ENCODE peak calls at places on chromosomes 7 and 10, in seven cellular contexts. One of them, this sample, is unnamed. For H3K4me1, the result is how much of the 10 kb centered on the place peaks cover.

GRCh38 chr10:110494532-110494931 is 3.2 kb upstream of the DUSP5 start:
- DNase-seq in HCT116: no peak
- DNase-seq in fibroblast of lung: no peak
- DNase-seq in heart left ventricle: no peak
- DNase-seq in upper lobe of right lung: no peak
- DNase-seq in CD8-positive, alpha-beta T cell: no peak
- DNase-seq in A549: no peak
- DNase-seq in this sample: no peak

GRCh38 chr10:73876971-73877370 is 2.6 kb upstream of the CAMK2G start:
- DNase-seq in HCT116: no peak
- DNase-seq in upper lobe of right lung: no peak
- DNase-seq in fibroblast of lung: no peak
- DNase-seq in A549: no peak
- DNase-seq in CD8-positive, alpha-beta T cell: no peak
- DNase-seq in heart left ventricle: no peak
- DNase-seq in this sample: no peak

GRCh38 chr10:60182691-60183090 is 207.0 kb downstream of the ANK3 start:
- DNase-seq in CD8-positive, alpha-beta T cell: no peak
- DNase-seq in HCT116: no peak
- DNase-seq in fibroblast of lung: peak
- DNase-seq in heart left ventricle: no peak
- DNase-seq in upper lobe of right lung: no peak
- DNase-seq in A549: no peak
- DNase-seq in this sample: no peak

GRCh38 chr10:7245505-7245904 is 165.3 kb downstream of the SFMBT2 start:
- DNase-seq in CD8-positive, alpha-beta T cell: no peak
- DNase-seq in heart left ventricle: no peak
- DNase-seq in upper lobe of right lung: no peak
- DNase-seq in fibroblast of lung: no peak
- DNase-seq in HCT116: no peak
- DNase-seq in A549: no peak
- DNase-seq in this sample: no peak

GRCh38 chr7:133703547-133703946 is 423.6 kb upstream of the LRGUK start:
- DNase-seq in CD8-positive, alpha-beta T cell: no peak
- DNase-seq in A549: no peak
- DNase-seq in HCT116: no peak
- DNase-seq in fibroblast of lung: peak
- DNase-seq in upper lobe of right lung: no peak
- DNase-seq in heart left ventricle: no peak
- DNase-seq in this sample: no peak

GRCh38 chr7:20305726-20306125 is 25.0 kb upstream of the ITGB8 start:
- DNase-seq in A549: no peak
- DNase-seq in fibroblast of lung: no peak
- DNase-seq in upper lobe of right lung: no peak
- DNase-seq in HCT116: no peak
- DNase-seq in CD8-positive, alpha-beta T cell: no peak
- DNase-seq in heart left ventricle: no peak
- DNase-seq in this sample: no peak

GRCh38 chr10:100364735-100365391 is 17.8 kb downstream of the SCD start:
- DNase-seq in fibroblast of lung: peak
- DNase-seq in HCT116: peak
- DNase-seq in CD8-positive, alpha-beta T cell: no peak
- DNase-seq in heart left ventricle: peak
- DNase-seq in upper lobe of right lung: peak
- DNase-seq in A549: peak
- DNase-seq in this sample: no peak

GRCh38 chr7:53993205-53993604 is 549.0 kb upstream of the VSTM2A start:
- DNase-seq in heart left ventricle: no peak
- DNase-seq in HCT116: no peak
- DNase-seq in fibroblast of lung: no peak
- DNase-seq in CD8-positive, alpha-beta T cell: no peak
- DNase-seq in A549: no peak
- DNase-seq in upper lobe of right lung: no peak
- DNase-seq in this sample: no peak

GRCh38 chr10:59434463-59435326 is 72.3 kb upstream of the FAM13C start:
- DNase-seq in heart left ventricle: no peak
- DNase-seq in A549: no peak
- DNase-seq in HCT116: no peak
- DNase-seq in CD8-positive, alpha-beta T cell: no peak
- DNase-seq in upper lobe of right lung: no peak
- DNase-seq in fibroblast of lung: peak
- DNase-seq in this sample: no peak

GRCh38 chr7:55160539-55160938 is 141.7 kb downstream of the EGFR start:
- DNase-seq in upper lobe of right lung: no peak
- DNase-seq in A549: no peak
- DNase-seq in fibroblast of lung: peak
- DNase-seq in HCT116: no peak
- DNase-seq in heart left ventricle: no peak
- DNase-seq in CD8-positive, alpha-beta T cell: no peak
- DNase-seq in this sample: no peak

GRCh38 chr7:81161459-81162075 is 242.7 kb upstream of the SEMA3C start:
- DNase-seq in upper lobe of right lung: no peak
- DNase-seq in heart left ventricle: peak
- DNase-seq in HCT116: peak
- DNase-seq in CD8-positive, alpha-beta T cell: no peak
- DNase-seq in fibroblast of lung: peak
- DNase-seq in A549: peak
- DNase-seq in this sample: no peak

GRCh38 chr7:158343526-158343925 is 244.1 kb downstream of the PTPRN2 start:
- DNase-seq in A549: no peak
- DNase-seq in fibroblast of lung: no peak
- DNase-seq in heart left ventricle: no peak
- DNase-seq in HCT116: no peak
- DNase-seq in upper lobe of right lung: no peak
- DNase-seq in CD8-positive, alpha-beta T cell: no peak
- DNase-seq in this sample: no peak

GRCh38 chr10:128500642-128501041 is 374.4 kb upstream of the MKI67 start:
- DNase-seq in fibroblast of lung: no peak
- DNase-seq in CD8-positive, alpha-beta T cell: no peak
- DNase-seq in heart left ventricle: no peak
- DNase-seq in HCT116: no peak
- DNase-seq in A549: no peak
- DNase-seq in upper lobe of right lung: no peak
- DNase-seq in this sample: no peak

GRCh38 chr7:39700165-39700564 is 76.8 kb downstream of the RALA start:
- DNase-seq in CD8-positive, alpha-beta T cell: no peak
- DNase-seq in fibroblast of lung: no peak
- DNase-seq in HCT116: no peak
- DNase-seq in heart left ventricle: no peak
- DNase-seq in upper lobe of right lung: no peak
- DNase-seq in A549: no peak
- DNase-seq in this sample: no peak

GRCh38 chr10:11243425-11244222 is 226.0 kb downstream of the CELF2 start:
- DNase-seq in heart left ventricle: no peak
- DNase-seq in fibroblast of lung: peak
- DNase-seq in upper lobe of right lung: no peak
- DNase-seq in HCT116: no peak
- DNase-seq in CD8-positive, alpha-beta T cell: no peak
- DNase-seq in A549: no peak
- DNase-seq in this sample: no peak

GRCh38 chr7:44103941-44104879 is at the start of gene AEBP1:
- DNase-seq in heart left ventricle: peak
- DNase-seq in upper lobe of right lung: peak
- DNase-seq in A549: no peak
- DNase-seq in HCT116: no peak
- DNase-seq in fibroblast of lung: no peak
- DNase-seq in CD8-positive, alpha-beta T cell: peak
- DNase-seq in this sample: no peak

GRCh38 chr7:7183061-7183832 is 903 bp downstream of the C1GALT1 start:
- DNase-seq in heart left ventricle: peak
- DNase-seq in HCT116: no peak
- DNase-seq in upper lobe of right lung: peak
- DNase-seq in A549: peak
- DNase-seq in CD8-positive, alpha-beta T cell: peak
- DNase-seq in fibroblast of lung: peak
- DNase-seq in this sample: peak

GRCh38 chr7:43105521-43106120 is 6.8 kb upstream of the HECW1 start:
- DNase-seq in CD8-positive, alpha-beta T cell: no peak
- DNase-seq in upper lobe of right lung: no peak
- DNase-seq in heart left ventricle: no peak
- DNase-seq in fibroblast of lung: no peak
- DNase-seq in HCT116: no peak
- DNase-seq in A549: no peak
- DNase-seq in this sample: no peak

GRCh38 chr10:70830185-70830584 is 14.4 kb downstream of the SGPL1 start:
- DNase-seq in heart left ventricle: no peak
- DNase-seq in CD8-positive, alpha-beta T cell: no peak
- DNase-seq in fibroblast of lung: no peak
- DNase-seq in HCT116: no peak
- DNase-seq in A549: no peak
- DNase-seq in upper lobe of right lung: no peak
- DNase-seq in this sample: no peak
- H3K4me1 ChIP-seq in heart left ventricle: under half
- H3K4me1 ChIP-seq in CD8-positive, alpha-beta T cell: under half
- H3K4me1 ChIP-seq in fibroblast of lung: under half
- H3K4me1 ChIP-seq in HCT116: under half
- H3K4me1 ChIP-seq in A549: under half
- H3K4me1 ChIP-seq in upper lobe of right lung: under half
- H3K4me1 ChIP-seq in this sample: under half

GRCh38 chr7:118286131-118286530 is 61.6 kb downstream of the ANKRD7 start:
- DNase-seq in A549: no peak
- DNase-seq in fibroblast of lung: no peak
- DNase-seq in HCT116: no peak
- DNase-seq in heart left ventricle: no peak
- DNase-seq in upper lobe of right lung: no peak
- DNase-seq in CD8-positive, alpha-beta T cell: no peak
- DNase-seq in this sample: no peak
- H3K4me1 ChIP-seq in A549: under half
- H3K4me1 ChIP-seq in fibroblast of lung: under half
- H3K4me1 ChIP-seq in HCT116: under half
- H3K4me1 ChIP-seq in heart left ventricle: under half
- H3K4me1 ChIP-seq in upper lobe of right lung: under half
- H3K4me1 ChIP-seq in CD8-positive, alpha-beta T cell: under half
- H3K4me1 ChIP-seq in this sample: under half

GRCh38 chr7:153400735-153401593 is 641.4 kb downstream of the ACTR3B start:
- DNase-seq in fibroblast of lung: no peak
- DNase-seq in upper lobe of right lung: no peak
- DNase-seq in HCT116: no peak
- DNase-seq in CD8-positive, alpha-beta T cell: no peak
- DNase-seq in heart left ventricle: no peak
- DNase-seq in A549: no peak
- DNase-seq in this sample: no peak

GRCh38 chr7:153397906-153398305 is 638.4 kb downstream of the ACTR3B start:
- DNase-seq in HCT116: no peak
- DNase-seq in A549: no peak
- DNase-seq in heart left ventricle: no peak
- DNase-seq in CD8-positive, alpha-beta T cell: no peak
- DNase-seq in fibroblast of lung: no peak
- DNase-seq in upper lobe of right lung: no peak
- DNase-seq in this sample: no peak

GRCh38 chr7:153398370-153398769 is 638.8 kb downstream of the ACTR3B start:
- DNase-seq in heart left ventricle: no peak
- DNase-seq in fibroblast of lung: no peak
- DNase-seq in upper lobe of right lung: no peak
- DNase-seq in A549: no peak
- DNase-seq in CD8-positive, alpha-beta T cell: no peak
- DNase-seq in HCT116: no peak
- DNase-seq in this sample: no peak

GRCh38 chr7:153398789-153399553 is 639.4 kb downstream of the ACTR3B start:
- DNase-seq in A549: no peak
- DNase-seq in heart left ventricle: no peak
- DNase-seq in HCT116: no peak
- DNase-seq in fibroblast of lung: no peak
- DNase-seq in CD8-positive, alpha-beta T cell: no peak
- DNase-seq in upper lobe of right lung: no peak
- DNase-seq in this sample: no peak

GRCh38 chr7:153399554-153399940 is 640.0 kb downstream of the ACTR3B start:
- DNase-seq in A549: no peak
- DNase-seq in CD8-positive, alpha-beta T cell: no peak
- DNase-seq in heart left ventricle: no peak
- DNase-seq in HCT116: no peak
- DNase-seq in upper lobe of right lung: no peak
- DNase-seq in fibroblast of lung: no peak
- DNase-seq in this sample: no peak
- H3K4me1 ChIP-seq in A549: under half
- H3K4me1 ChIP-seq in CD8-positive, alpha-beta T cell: under half
- H3K4me1 ChIP-seq in heart left ventricle: under half
- H3K4me1 ChIP-seq in HCT116: under half
- H3K4me1 ChIP-seq in upper lobe of right lung: under half
- H3K4me1 ChIP-seq in fibroblast of lung: under half
- H3K4me1 ChIP-seq in this sample: under half

DNA sequence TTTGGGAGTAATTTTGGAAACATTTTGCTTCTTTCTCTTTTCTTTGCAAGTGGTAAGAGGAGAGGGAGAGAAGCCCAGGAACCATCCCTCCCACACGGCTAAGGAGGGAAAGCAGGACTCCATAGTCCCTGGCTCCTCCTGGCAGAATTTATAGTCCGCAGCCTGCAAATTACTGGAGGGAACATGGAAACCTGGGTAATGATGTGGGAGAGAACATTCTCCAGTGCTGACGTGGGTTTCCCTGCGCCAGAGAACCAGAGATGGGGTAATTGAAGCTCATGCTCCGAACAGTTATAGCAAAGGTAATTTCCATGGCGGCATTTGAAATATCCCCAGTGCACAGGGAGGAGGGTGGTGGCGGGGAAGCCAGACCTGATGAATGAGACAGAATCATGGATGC is 320.4 kb downstream of the RPS24 start:
- DNase-seq in HCT116: no peak
- DNase-seq in heart left ventricle: no peak
- DNase-seq in fibroblast of lung: no peak
- DNase-seq in CD8-positive, alpha-beta T cell: no peak
- DNase-seq in A549: no peak
- DNase-seq in upper lobe of right lung: no peak
- DNase-seq in this sample: no peak
- H3K4me1 ChIP-seq in HCT116: under half
- H3K4me1 ChIP-seq in heart left ventricle: under half
- H3K4me1 ChIP-seq in fibroblast of lung: under half
- H3K4me1 ChIP-seq in CD8-positive, alpha-beta T cell: under half
- H3K4me1 ChIP-seq in A549: under half
- H3K4me1 ChIP-seq in upper lobe of right lung: under half
- H3K4me1 ChIP-seq in this sample: under half

GRCh38 chr7:26180792-26181198 is 19.8 kb downstream of the HNRNPA2B1 start:
- DNase-seq in HCT116: no peak
- DNase-seq in fibroblast of lung: no peak
- DNase-seq in A549: no peak
- DNase-seq in CD8-positive, alpha-beta T cell: no peak
- DNase-seq in upper lobe of right lung: no peak
- DNase-seq in heart left ventricle: no peak
- DNase-seq in this sample: no peak
- H3K4me1 ChIP-seq in HCT116: under half
- H3K4me1 ChIP-seq in fibroblast of lung: under half
- H3K4me1 ChIP-seq in A549: under half
- H3K4me1 ChIP-seq in CD8-positive, alpha-beta T cell: under half
- H3K4me1 ChIP-seq in upper lobe of right lung: under half
- H3K4me1 ChIP-seq in heart left ventricle: under half
- H3K4me1 ChIP-seq in this sample: under half

DNA sequence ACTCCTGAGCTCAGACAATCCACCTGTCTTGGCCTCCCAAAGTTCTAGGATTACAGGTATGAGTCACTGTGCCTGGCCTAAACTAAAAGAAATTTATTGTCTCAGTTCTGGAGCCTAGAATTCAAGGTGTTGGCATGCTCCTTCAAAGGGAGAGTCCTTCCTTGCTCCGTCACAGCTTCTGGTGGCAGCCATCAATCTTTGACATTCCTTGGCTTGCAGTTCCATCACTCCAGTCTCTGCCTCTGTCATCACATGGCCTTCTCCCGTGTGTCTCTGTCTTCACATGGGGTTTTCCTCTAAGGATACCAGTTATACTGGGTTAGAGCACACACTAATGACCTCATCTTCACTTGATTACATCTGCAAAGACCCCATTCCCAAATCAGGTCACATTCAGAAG is 55.4 kb downstream of the DNAJC12 start:
- DNase-seq in CD8-positive, alpha-beta T cell: no peak
- DNase-seq in upper lobe of right lung: no peak
- DNase-seq in HCT116: no peak
- DNase-seq in fibroblast of lung: no peak
- DNase-seq in A549: no peak
- DNase-seq in heart left ventricle: no peak
- DNase-seq in this sample: no peak
- H3K4me1 ChIP-seq in CD8-positive, alpha-beta T cell: under half
- H3K4me1 ChIP-seq in upper lobe of right lung: under half
- H3K4me1 ChIP-seq in HCT116: under half
- H3K4me1 ChIP-seq in fibroblast of lung: under half
- H3K4me1 ChIP-seq in A549: under half
- H3K4me1 ChIP-seq in heart left ventricle: under half
- H3K4me1 ChIP-seq in this sample: under half

This sample was measured in CD8-positive, alpha-beta memory T cell.